ENCODE peak calls at places on chromosome 7, in six cellular contexts. B is IMR-90, I is cardiac muscle cell, L is psoas muscle, R is AG04449, V is epithelial cell of esophagus. D is an unnamed sample.

GRCh38 chr7:131544449-131545425 is 11.7 kb downstream of the PODXL start:
- DNase-seq in B (peak; percentile 35), I (peak; percentile 73), L (no peak), R (no peak), V (no peak), D (peak; percentile 40)

GRCh38 chr7:157499835-157500153 is 163.0 kb downstream of the DNAJB6 start:
- DNase-seq in B (no peak), I (no peak), L (peak; percentile 35), R (no peak), V (no peak), D (no peak)

GRCh38 chr7:156751319-156751718 is 110.7 kb downstream of the RNF32 start:
- DNase-seq in B (peak; percentile 97), I (no peak), L (no peak), R (peak; percentile 78), V (peak; percentile 82), D (peak; percentile 66)

GRCh38 chr7:103989200-103989784 is at the start of gene RELN:
- DNase-seq in B (peak; percentile 17), I (peak; percentile 80), L (no peak), R (no peak), V (peak; percentile 38), D (peak; percentile 22)

GRCh38 chr7:4871930-4872675 is 10.3 kb upstream of the PAPOLB start:
- DNase-seq in B (no peak), I (peak; percentile 97), L (no peak), R (no peak), V (no peak), D (no peak)

GRCh38 chr7:112080441-112080840 is 125.8 kb downstream of the DOCK4 start:
- DNase-seq in B (peak; percentile 96), I (no peak), L (no peak), R (peak; percentile 85), V (peak; percentile 93), D (peak; percentile 93)

GRCh38 chr7:158355456-158356065 is 232.1 kb downstream of the PTPRN2 start:
- DNase-seq in B (no peak), I (no peak), L (no peak), R (no peak), V (peak; percentile 29), D (no peak)

GRCh38 chr7:111356941-111357340 is 205.4 kb downstream of the IMMP2L start:
- DNase-seq in B (peak; percentile 5), I (no peak), L (no peak), R (peak; percentile 12), V (no peak), D (peak; percentile 16)

GRCh38 chr7:85185355-85186082 is 1.3 kb downstream of the SEMA3D start:
- DNase-seq in B (peak; percentile 61), I (peak; percentile 62), L (peak; percentile 42), R (no peak), V (peak; percentile 66), D (peak; percentile 82)

GRCh38 chr7:7554647-7555575 is 11.8 kb upstream of the MIOS start:
- DNase-seq in B (no peak), I (no peak), L (peak; percentile 65), R (no peak), V (no peak), D (no peak)

GRCh38 chr7:41886257-41886905 is 183.5 kb upstream of the INHBA start:
- DNase-seq in B (peak; percentile 95), I (no peak), L (peak; percentile 70), R (peak; percentile 97), V (peak; percentile 65), D (peak; percentile 93)

GRCh38 chr7:68770649-68771048 is 827.6 kb upstream of the AUTS2 start:
- DNase-seq in B (no peak), I (peak; percentile 64), L (no peak), R (no peak), V (no peak), D (no peak)

GRCh38 chr7:30877010-30877740 is 34.5 kb upstream of the AQP1 start:
- DNase-seq in B (no peak), I (no peak), L (no peak), R (no peak), V (no peak), D (no peak)

GRCh38 chr7:64885520-64886240 is 17.4 kb upstream of the ZNF273 start:
- DNase-seq in B (no peak), I (no peak), L (no peak), R (no peak), V (no peak), D (no peak)

GRCh38 chr7:158263110-158263963 is 324.3 kb downstream of the PTPRN2 start:
- DNase-seq in B (no peak), I (no peak), L (peak; percentile 35), R (no peak), V (no peak), D (no peak)

GRCh38 chr7:12210179-12211053 is 678 bp upstream of the TMEM106B start:
- DNase-seq in B (peak; percentile 8), I (no peak), L (no peak), R (no peak), V (peak; percentile 54), D (no peak)

GRCh38 chr7:104241135-104241534 is 33.3 kb upstream of the ORC5 start:
- DNase-seq in B (no peak), I (no peak), L (no peak), R (no peak), V (no peak), D (no peak)

DNA sequence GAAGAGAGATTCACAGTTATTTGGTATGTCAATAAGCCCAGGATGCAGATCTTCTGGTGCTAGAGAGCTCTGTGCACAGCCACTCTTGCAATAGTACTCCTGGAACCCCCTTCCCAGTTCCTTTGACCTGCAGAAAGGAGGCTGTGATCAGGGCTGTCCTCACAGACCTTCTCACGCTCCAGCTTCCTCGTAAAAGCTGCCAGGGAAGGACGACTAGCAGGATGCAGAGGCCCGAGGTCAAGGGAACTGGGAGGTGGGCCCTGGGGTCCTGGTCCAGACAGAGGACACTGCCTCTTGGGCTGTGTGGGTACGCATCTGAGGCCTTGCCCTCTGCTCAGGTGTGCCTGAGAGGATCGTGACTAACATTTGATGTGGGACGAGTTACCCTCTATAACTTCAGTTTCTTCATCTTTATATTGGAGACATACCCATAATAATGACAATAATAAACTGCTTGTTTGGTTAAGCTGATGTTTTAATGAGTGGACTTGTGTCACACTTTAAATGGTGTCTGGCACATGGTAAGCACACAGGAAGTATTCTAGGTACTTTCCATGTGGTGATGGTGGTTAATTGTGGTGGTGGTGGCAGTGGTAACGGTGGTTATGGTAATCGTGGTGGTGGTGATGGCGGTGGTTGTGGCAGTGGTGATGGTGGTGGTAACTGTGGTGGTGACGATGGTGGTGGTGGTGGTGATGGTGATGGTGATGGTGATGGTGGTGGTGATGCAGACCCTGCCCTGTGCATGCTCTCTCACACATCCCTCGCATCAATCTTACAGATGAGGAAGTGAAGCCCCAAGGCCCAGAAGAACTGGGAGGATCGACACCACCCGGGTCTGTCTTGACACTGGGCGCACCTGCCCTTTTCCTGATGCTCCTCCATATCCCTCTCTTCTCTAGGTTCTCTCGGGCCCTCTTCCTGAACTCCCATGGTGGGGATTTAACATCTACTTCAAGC is 235.2 kb upstream of the GRB10 start:
- DNase-seq in B (no peak), I (no peak), L (no peak), R (no peak), V (no peak), D (no peak)
- TF ChIP-seq CTCF in B (no peak), I (no peak), L (no peak), R (no peak), V (no peak), D (no peak)

GRCh38 chr7:20828947-20829346 is 42.3 kb upstream of the SP8 start:
- DNase-seq in B (no peak), I (no peak), L (no peak), R (no peak), V (no peak), D (no peak)
- H3K4me3 ChIP-seq in B (no peak overlapping the region), I (no peak overlapping the region), L (no peak overlapping the region), R (no peak overlapping the region), V (no peak overlapping the region), D (no peak overlapping the region)

GRCh38 chr7:147079083-147079482 is 962.5 kb downstream of the CNTNAP2 start:
- DNase-seq in B (no peak), I (no peak), L (no peak), R (no peak), V (no peak), D (no peak)
- TF ChIP-seq CTCF in B (no peak), I (no peak), L (no peak), R (no peak), V (no peak), D (no peak)

GRCh38 chr7:50564171-50564570 is 1.0 kb downstream of the DDC start:
- DNase-seq in B (no peak), I (no peak), L (no peak), R (no peak), V (no peak), D (no peak)

GRCh38 chr7:50564630-50565558 is at the start of gene DDC:
- DNase-seq in B (no peak), I (no peak), L (no peak), R (no peak), V (no peak), D (no peak)

GRCh38 chr7:50565559-50565916 is 333 bp upstream of the DDC start:
- DNase-seq in B (no peak), I (no peak), L (no peak), R (no peak), V (no peak), D (no peak)

GRCh38 chr7:50565977-50566376 is 772 bp upstream of the DDC start:
- DNase-seq in B (no peak), I (no peak), L (no peak), R (no peak), V (no peak), D (no peak)

DNA sequence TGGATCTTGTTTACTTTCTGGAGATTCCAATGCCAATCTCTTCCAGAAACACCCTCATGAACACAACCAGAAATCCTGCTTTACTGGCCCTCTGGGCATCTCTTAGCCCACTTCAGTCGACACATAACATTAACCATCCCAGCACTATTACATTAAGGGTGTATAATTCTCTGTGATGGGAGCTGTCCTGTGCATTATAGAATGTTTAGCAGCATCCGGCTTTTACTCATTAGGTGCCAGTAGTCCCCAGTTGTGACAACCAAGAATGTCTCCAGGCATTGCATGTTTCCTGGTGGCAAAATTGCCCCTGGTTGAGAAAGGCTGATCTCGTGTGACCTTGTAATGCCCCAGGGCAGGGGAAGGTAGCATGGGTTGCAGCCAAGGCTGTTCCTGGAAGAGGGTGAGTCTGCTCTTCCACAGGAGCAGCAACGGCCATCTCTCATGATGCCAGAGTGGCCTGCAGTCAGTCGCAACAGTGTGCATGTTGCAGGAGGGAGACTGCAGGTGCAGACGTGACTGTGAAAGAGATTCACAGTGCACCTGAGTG is 2.6 kb upstream of the DDC start:
- DNase-seq in B (no peak), I (no peak), L (no peak), R (no peak), V (no peak), D (no peak)
- H3K4me3 ChIP-seq in B (no peak overlapping the region), I (no peak overlapping the region), L (no peak overlapping the region), R (no peak overlapping the region), V (no peak overlapping the region), D (no peak overlapping the region)